ENCODE peak calls at places on chromosome 3, in five cellular contexts. One of them, this sample, is unnamed.

GRCh38 chr3:88812576-88812975 is 294.8 kb upstream of the EPHA3 start:
- DNase-seq in fibroblast of mammary gland: no peak
- DNase-seq in cardiac muscle cell: no peak
- DNase-seq in IMR-90: peak; percentile 12
- DNase-seq in epithelial cell of esophagus: no peak
- DNase-seq in this sample: peak; percentile 15

GRCh38 chr3:54067060-54067459 is 55.3 kb upstream of the CACNA2D3 start:
- DNase-seq in IMR-90: no peak
- DNase-seq in cardiac muscle cell: no peak
- DNase-seq in epithelial cell of esophagus: peak; percentile 81
- DNase-seq in fibroblast of mammary gland: no peak
- DNase-seq in this sample: no peak

GRCh38 chr3:129560269-129560787 is 17.4 kb downstream of the H1-8 start:
- DNase-seq in IMR-90: peak; percentile 56
- DNase-seq in fibroblast of mammary gland: peak; percentile 44
- DNase-seq in cardiac muscle cell: no peak
- DNase-seq in epithelial cell of esophagus: no peak
- DNase-seq in this sample: peak; percentile 82

GRCh38 chr3:69329897-69330296 is 56.0 kb downstream of the FRMD4B start:
- DNase-seq in cardiac muscle cell: no peak
- DNase-seq in epithelial cell of esophagus: no peak
- DNase-seq in fibroblast of mammary gland: peak; percentile 2
- DNase-seq in IMR-90: peak; percentile 4
- DNase-seq in this sample: peak; percentile 63

GRCh38 chr3:186502942-186503712 is 41.1 kb downstream of the CRYGS start:
- DNase-seq in fibroblast of mammary gland: no peak
- DNase-seq in cardiac muscle cell: no peak
- DNase-seq in IMR-90: no peak
- DNase-seq in epithelial cell of esophagus: no peak
- DNase-seq in this sample: no peak

GRCh38 chr3:64988188-64988587 is 300.4 kb upstream of the ADAMTS9 start:
- DNase-seq in epithelial cell of esophagus: peak; percentile 53
- DNase-seq in IMR-90: no peak
- DNase-seq in cardiac muscle cell: no peak
- DNase-seq in fibroblast of mammary gland: peak; percentile 32
- DNase-seq in this sample: no peak

GRCh38 chr3:187773233-187773962 is 28.1 kb upstream of the BCL6 start:
- DNase-seq in fibroblast of mammary gland: no peak
- DNase-seq in epithelial cell of esophagus: no peak
- DNase-seq in IMR-90: no peak
- DNase-seq in cardiac muscle cell: no peak
- DNase-seq in this sample: no peak

GRCh38 chr3:146335386-146335785 is 84.5 kb upstream of the PLSCR4 start:
- DNase-seq in epithelial cell of esophagus: no peak
- DNase-seq in IMR-90: no peak
- DNase-seq in fibroblast of mammary gland: no peak
- DNase-seq in cardiac muscle cell: no peak
- DNase-seq in this sample: no peak

GRCh38 chr3:108219336-108219735 is 2.9 kb downstream of the IFT57 start:
- DNase-seq in epithelial cell of esophagus: no peak
- DNase-seq in IMR-90: no peak
- DNase-seq in cardiac muscle cell: no peak
- DNase-seq in fibroblast of mammary gland: no peak
- DNase-seq in this sample: no peak

GRCh38 chr3:183298708-183299153 is 45.7 kb downstream of the B3GNT5 start:
- DNase-seq in epithelial cell of esophagus: peak; percentile 86
- DNase-seq in IMR-90: peak; percentile 94
- DNase-seq in fibroblast of mammary gland: peak; percentile 97
- DNase-seq in cardiac muscle cell: no peak
- DNase-seq in this sample: peak; percentile 87

GRCh38 chr3:131551761-131552160 is 49.0 kb upstream of the MRPL3 start:
- DNase-seq in cardiac muscle cell: no peak
- DNase-seq in IMR-90: no peak
- DNase-seq in epithelial cell of esophagus: peak; percentile 24
- DNase-seq in fibroblast of mammary gland: no peak
- DNase-seq in this sample: no peak

GRCh38 chr3:106299300-106300098 is 430.7 kb upstream of the CBLB start:
- DNase-seq in epithelial cell of esophagus: peak; percentile 19
- DNase-seq in cardiac muscle cell: no peak
- DNase-seq in IMR-90: peak; percentile 32
- DNase-seq in fibroblast of mammary gland: peak; percentile 60
- DNase-seq in this sample: peak; percentile 60

GRCh38 chr3:136194409-136195257 is 1.5 kb downstream of the MSL2 start:
- DNase-seq in epithelial cell of esophagus: peak; percentile 29
- DNase-seq in IMR-90: peak; percentile 23
- DNase-seq in fibroblast of mammary gland: no peak
- DNase-seq in cardiac muscle cell: peak; percentile 46
- DNase-seq in this sample: no peak

GRCh38 chr3:72368331-72368975 is 479.8 kb downstream of the SHQ1 start:
- DNase-seq in IMR-90: peak; percentile 19
- DNase-seq in epithelial cell of esophagus: peak; percentile 13
- DNase-seq in cardiac muscle cell: peak; percentile 48
- DNase-seq in fibroblast of mammary gland: peak; percentile 49
- DNase-seq in this sample: peak; percentile 83

GRCh38 chr3:170128977-170129431 is 52.5 kb downstream of the PHC3 start:
- DNase-seq in cardiac muscle cell: no peak
- DNase-seq in epithelial cell of esophagus: peak; percentile 52
- DNase-seq in IMR-90: peak; percentile 37
- DNase-seq in fibroblast of mammary gland: peak; percentile 64
- DNase-seq in this sample: peak; percentile 34

GRCh38 chr3:107421170-107421792 is 44.0 kb downstream of the CCDC54 start:
- DNase-seq in epithelial cell of esophagus: peak; percentile 75
- DNase-seq in fibroblast of mammary gland: peak; percentile 79
- DNase-seq in IMR-90: peak; percentile 74
- DNase-seq in cardiac muscle cell: peak; percentile 72
- DNase-seq in this sample: peak; percentile 76

GRCh38 chr3:42491876-42492507 is 10.5 kb upstream of the VIPR1 start:
- DNase-seq in fibroblast of mammary gland: no peak
- DNase-seq in cardiac muscle cell: no peak
- DNase-seq in epithelial cell of esophagus: no peak
- DNase-seq in IMR-90: no peak
- DNase-seq in this sample: no peak

GRCh38 chr3:66121288-66121687 is 82.6 kb upstream of the MAGI1 start:
- DNase-seq in IMR-90: peak; percentile 88
- DNase-seq in fibroblast of mammary gland: peak; percentile 48
- DNase-seq in epithelial cell of esophagus: peak; percentile 23
- DNase-seq in cardiac muscle cell: no peak
- DNase-seq in this sample: peak; percentile 59

GRCh38 chr3:113983544-113983943 is 35.7 kb downstream of the ZDHHC23 start:
- DNase-seq in fibroblast of mammary gland: no peak
- DNase-seq in epithelial cell of esophagus: no peak
- DNase-seq in cardiac muscle cell: no peak
- DNase-seq in IMR-90: no peak
- DNase-seq in this sample: no peak

GRCh38 chr3:113981803-113982202 is 34.0 kb downstream of the ZDHHC23 start:
- DNase-seq in cardiac muscle cell: no peak
- DNase-seq in fibroblast of mammary gland: no peak
- DNase-seq in epithelial cell of esophagus: no peak
- DNase-seq in IMR-90: no peak
- DNase-seq in this sample: no peak

GRCh38 chr3:113979916-113980315 is 32.1 kb downstream of the ZDHHC23 start:
- DNase-seq in IMR-90: no peak
- DNase-seq in epithelial cell of esophagus: no peak
- DNase-seq in fibroblast of mammary gland: no peak
- DNase-seq in cardiac muscle cell: no peak
- DNase-seq in this sample: no peak

GRCh38 chr3:113977822-113978221 is 30.0 kb downstream of the ZDHHC23 start:
- DNase-seq in IMR-90: no peak
- DNase-seq in cardiac muscle cell: no peak
- DNase-seq in epithelial cell of esophagus: no peak
- DNase-seq in fibroblast of mammary gland: no peak
- DNase-seq in this sample: no peak
- H3K4me3 ChIP-seq in IMR-90: no peak overlapping the region
- H3K4me3 ChIP-seq in cardiac muscle cell: no peak overlapping the region
- H3K4me3 ChIP-seq in epithelial cell of esophagus: no peak overlapping the region
- H3K4me3 ChIP-seq in fibroblast of mammary gland: no peak overlapping the region
- H3K4me3 ChIP-seq in this sample: no peak overlapping the region

GRCh38 chr3:155859859-155860258 is 5.6 kb upstream of the SLC33A1 start:
- DNase-seq in IMR-90: peak; percentile 18
- DNase-seq in fibroblast of mammary gland: peak; percentile 43
- DNase-seq in epithelial cell of esophagus: no peak
- DNase-seq in cardiac muscle cell: no peak
- DNase-seq in this sample: no peak
- TF ChIP-seq CTCF in IMR-90: peak; percentile 40
- TF ChIP-seq CTCF in fibroblast of mammary gland: peak; percentile 24
- TF ChIP-seq CTCF in epithelial cell of esophagus: no peak
- TF ChIP-seq CTCF in cardiac muscle cell: peak; percentile 27
- TF ChIP-seq CTCF in this sample: peak; percentile 41

GRCh38 chr3:179460260-179460659 is 9.0 kb upstream of the GNB4 start:
- DNase-seq in fibroblast of mammary gland: no peak
- DNase-seq in epithelial cell of esophagus: no peak
- DNase-seq in cardiac muscle cell: no peak
- DNase-seq in IMR-90: no peak
- DNase-seq in this sample: no peak
- H3K4me3 ChIP-seq in fibroblast of mammary gland: no peak overlapping the region
- H3K4me3 ChIP-seq in epithelial cell of esophagus: no peak overlapping the region
- H3K4me3 ChIP-seq in cardiac muscle cell: no peak overlapping the region
- H3K4me3 ChIP-seq in IMR-90: no peak overlapping the region
- H3K4me3 ChIP-seq in this sample: no peak overlapping the region

DNA sequence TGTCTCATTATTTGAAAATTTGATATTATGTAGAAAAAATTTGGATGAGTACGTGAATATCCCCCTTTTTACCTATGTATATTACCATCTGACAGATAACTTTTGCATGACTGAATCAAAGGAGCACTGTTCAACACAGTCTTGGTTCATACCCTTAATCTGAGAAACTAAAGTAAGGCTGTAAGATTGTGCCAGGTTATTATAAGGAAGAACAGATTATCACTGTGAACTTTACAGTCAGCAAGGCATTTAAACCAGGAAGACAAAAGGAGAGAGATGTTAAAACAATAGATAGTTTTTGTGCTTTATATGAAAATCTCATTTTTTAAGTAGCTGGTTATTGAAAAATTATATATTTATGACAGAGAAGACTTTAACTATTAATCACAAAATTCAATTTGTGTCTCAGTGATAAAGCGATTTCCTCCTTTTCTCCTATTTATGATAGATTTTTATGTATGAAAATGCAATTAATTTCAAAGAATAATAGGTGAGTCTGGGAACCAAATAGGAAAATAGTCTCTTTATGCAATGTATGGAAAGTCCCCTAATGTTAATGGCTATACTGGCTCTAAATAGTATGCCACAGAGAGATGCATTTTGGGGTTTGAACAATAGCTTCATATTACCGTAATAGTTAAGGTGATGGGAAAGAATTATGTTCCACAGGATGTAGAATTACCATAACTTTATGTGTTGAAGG is 33.4 kb downstream of the PLCL2 start:
- DNase-seq in cardiac muscle cell: no peak
- DNase-seq in fibroblast of mammary gland: no peak
- DNase-seq in epithelial cell of esophagus: no peak
- DNase-seq in IMR-90: no peak
- DNase-seq in this sample: no peak
- TF ChIP-seq CTCF in cardiac muscle cell: no peak
- TF ChIP-seq CTCF in fibroblast of mammary gland: no peak
- TF ChIP-seq CTCF in epithelial cell of esophagus: no peak
- TF ChIP-seq CTCF in IMR-90: no peak
- TF ChIP-seq CTCF in this sample: no peak

DNA sequence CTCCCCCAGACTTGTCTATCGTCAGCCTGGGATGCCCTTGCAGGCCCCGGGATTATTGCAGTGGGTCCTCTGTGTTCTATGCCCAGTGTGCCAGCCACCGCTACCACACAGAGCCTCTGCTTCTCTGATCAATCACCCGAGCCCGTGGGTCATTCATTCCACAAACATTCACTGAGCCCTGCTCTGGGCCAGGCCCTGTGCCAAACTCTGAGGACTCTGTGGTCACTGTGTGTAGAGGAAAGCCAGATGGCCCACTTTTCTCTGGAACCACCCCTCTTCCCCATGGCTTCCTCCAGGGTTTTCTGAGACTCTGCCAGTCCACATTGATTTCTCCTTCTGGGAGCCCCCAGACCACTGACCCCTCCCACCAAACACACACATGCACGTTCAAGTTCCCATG is 55.5 kb downstream of the BSN start:
- DNase-seq in epithelial cell of esophagus: no peak
- DNase-seq in cardiac muscle cell: no peak
- DNase-seq in IMR-90: no peak
- DNase-seq in fibroblast of mammary gland: no peak
- DNase-seq in this sample: no peak
- H3K4me3 ChIP-seq in epithelial cell of esophagus: no peak overlapping the region
- H3K4me3 ChIP-seq in cardiac muscle cell: no peak overlapping the region
- H3K4me3 ChIP-seq in IMR-90: no peak overlapping the region
- H3K4me3 ChIP-seq in fibroblast of mammary gland: no peak overlapping the region
- H3K4me3 ChIP-seq in this sample: no peak overlapping the region

GRCh38 chr3:196951371-196951770 is 9.0 kb upstream of the NCBP2 start:
- DNase-seq in IMR-90: no peak
- DNase-seq in cardiac muscle cell: no peak
- DNase-seq in epithelial cell of esophagus: no peak
- DNase-seq in fibroblast of mammary gland: no peak
- DNase-seq in this sample: no peak

GRCh38 chr3:196947860-196948441 is 5.6 kb upstream of the NCBP2 start:
- DNase-seq in IMR-90: no peak
- DNase-seq in cardiac muscle cell: no peak
- DNase-seq in fibroblast of mammary gland: no peak
- DNase-seq in epithelial cell of esophagus: no peak
- DNase-seq in this sample: no peak

GRCh38 chr3:196949750-196950149 is 7.4 kb upstream of the NCBP2 start:
- DNase-seq in fibroblast of mammary gland: no peak
- DNase-seq in cardiac muscle cell: no peak
- DNase-seq in IMR-90: no peak
- DNase-seq in epithelial cell of esophagus: no peak
- DNase-seq in this sample: no peak

GRCh38 chr3:196948442-196949365 is 6.4 kb upstream of the NCBP2 start:
- DNase-seq in fibroblast of mammary gland: peak; percentile 16
- DNase-seq in IMR-90: no peak
- DNase-seq in cardiac muscle cell: no peak
- DNase-seq in epithelial cell of esophagus: peak; percentile 32
- DNase-seq in this sample: peak; percentile 9

GRCh38 chr3:196947136-196947859 is 5.0 kb upstream of the NCBP2 start:
- DNase-seq in epithelial cell of esophagus: no peak
- DNase-seq in fibroblast of mammary gland: no peak
- DNase-seq in IMR-90: no peak
- DNase-seq in cardiac muscle cell: no peak
- DNase-seq in this sample: no peak
- TF ChIP-seq CTCF in epithelial cell of esophagus: peak; percentile 17
- TF ChIP-seq CTCF in fibroblast of mammary gland: no peak
- TF ChIP-seq CTCF in IMR-90: peak; percentile 5
- TF ChIP-seq CTCF in cardiac muscle cell: no peak
- TF ChIP-seq CTCF in this sample: peak; percentile 16

GRCh38 chr3:150077581-150078247 is 107.0 kb upstream of the PFN2 start:
- DNase-seq in fibroblast of mammary gland: peak; percentile 68
- DNase-seq in IMR-90: peak; percentile 81
- DNase-seq in cardiac muscle cell: no peak
- DNase-seq in epithelial cell of esophagus: no peak
- DNase-seq in this sample: peak; percentile 34
- H3K4me3 ChIP-seq in fibroblast of mammary gland: no peak overlapping the region
- H3K4me3 ChIP-seq in IMR-90: no peak overlapping the region
- H3K4me3 ChIP-seq in cardiac muscle cell: no peak overlapping the region
- H3K4me3 ChIP-seq in epithelial cell of esophagus: no peak overlapping the region
- H3K4me3 ChIP-seq in this sample: no peak overlapping the region

GRCh38 chr3:20739814-20740213 is 553.8 kb upstream of the SGO1 start:
- DNase-seq in fibroblast of mammary gland: peak; percentile 25
- DNase-seq in IMR-90: no peak
- DNase-seq in cardiac muscle cell: peak; percentile 6
- DNase-seq in epithelial cell of esophagus: no peak
- DNase-seq in this sample: peak; percentile 9
- TF ChIP-seq CTCF in fibroblast of mammary gland: peak; percentile 8
- TF ChIP-seq CTCF in IMR-90: no peak
- TF ChIP-seq CTCF in cardiac muscle cell: peak; percentile 6
- TF ChIP-seq CTCF in epithelial cell of esophagus: no peak
- TF ChIP-seq CTCF in this sample: peak; percentile 1